ENCODE peak calls at places on chromosomes 5 and 9, in eight cellular contexts. One of them, this sample, is unnamed.

GRCh38 chr5:17816947-17817346 is 182.7 kb downstream of the TAF11L14 start:
- DNase-seq in B cell: no peak
- DNase-seq in RCC 7860: no peak
- DNase-seq in NCI-H2029: no peak
- DNase-seq in OCI-LY7: no peak
- DNase-seq in stimulated activated CD4-positive, alpha-beta T cell treated with anti-CD3 and anti-CD28 coated beads, Interleukin-4, amount 100 ng/mL, for 48 hours: no peak
- DNase-seq in heart left ventricle: no peak
- DNase-seq in CD8-positive, alpha-beta memory T cell: no peak
- DNase-seq in this sample: no peak

GRCh38 chr9:9560382-9561035 is 1052.3 kb downstream of the PTPRD start:
- DNase-seq in OCI-LY7: no peak
- DNase-seq in heart left ventricle: no peak
- DNase-seq in NCI-H2029: no peak
- DNase-seq in RCC 7860: no peak
- DNase-seq in B cell: no peak
- DNase-seq in CD8-positive, alpha-beta memory T cell: no peak
- DNase-seq in stimulated activated CD4-positive, alpha-beta T cell treated with anti-CD3 and anti-CD28 coated beads, Interleukin-4, amount 100 ng/mL, for 48 hours: no peak
- DNase-seq in this sample: no peak

GRCh38 chr5:159089675-159090074 is 10.0 kb downstream of the EBF1 start:
- DNase-seq in OCI-LY7: no peak
- DNase-seq in CD8-positive, alpha-beta memory T cell: no peak
- DNase-seq in NCI-H2029: no peak
- DNase-seq in RCC 7860: no peak
- DNase-seq in B cell: no peak
- DNase-seq in heart left ventricle: no peak
- DNase-seq in stimulated activated CD4-positive, alpha-beta T cell treated with anti-CD3 and anti-CD28 coated beads, Interleukin-4, amount 100 ng/mL, for 48 hours: no peak
- DNase-seq in this sample: no peak

GRCh38 chr5:150506571-150507282 is 1.2 kb upstream of the NDST1 start:
- DNase-seq in CD8-positive, alpha-beta memory T cell: no peak
- DNase-seq in B cell: no peak
- DNase-seq in heart left ventricle: no peak
- DNase-seq in NCI-H2029: no peak
- DNase-seq in OCI-LY7: no peak
- DNase-seq in stimulated activated CD4-positive, alpha-beta T cell treated with anti-CD3 and anti-CD28 coated beads, Interleukin-4, amount 100 ng/mL, for 48 hours: no peak
- DNase-seq in RCC 7860: no peak
- DNase-seq in this sample: no peak

GRCh38 chr5:93579561-93580386 is 1.2 kb downstream of the NR2F1-AS1 start:
- DNase-seq in heart left ventricle: no peak
- DNase-seq in NCI-H2029: peak; percentile 14
- DNase-seq in CD8-positive, alpha-beta memory T cell: no peak
- DNase-seq in stimulated activated CD4-positive, alpha-beta T cell treated with anti-CD3 and anti-CD28 coated beads, Interleukin-4, amount 100 ng/mL, for 48 hours: no peak
- DNase-seq in RCC 7860: no peak
- DNase-seq in B cell: no peak
- DNase-seq in OCI-LY7: no peak
- DNase-seq in this sample: no peak

GRCh38 chr5:107553063-107553676 is 117.6 kb downstream of the EFNA5 start:
- DNase-seq in stimulated activated CD4-positive, alpha-beta T cell treated with anti-CD3 and anti-CD28 coated beads, Interleukin-4, amount 100 ng/mL, for 48 hours: no peak
- DNase-seq in CD8-positive, alpha-beta memory T cell: no peak
- DNase-seq in NCI-H2029: no peak
- DNase-seq in RCC 7860: no peak
- DNase-seq in OCI-LY7: no peak
- DNase-seq in B cell: no peak
- DNase-seq in heart left ventricle: no peak
- DNase-seq in this sample: no peak

GRCh38 chr9:86601697-86602096 is 247.5 kb upstream of the TUT7 start:
- DNase-seq in RCC 7860: no peak
- DNase-seq in B cell: no peak
- DNase-seq in OCI-LY7: no peak
- DNase-seq in CD8-positive, alpha-beta memory T cell: no peak
- DNase-seq in heart left ventricle: no peak
- DNase-seq in NCI-H2029: no peak
- DNase-seq in stimulated activated CD4-positive, alpha-beta T cell treated with anti-CD3 and anti-CD28 coated beads, Interleukin-4, amount 100 ng/mL, for 48 hours: no peak
- DNase-seq in this sample: no peak

GRCh38 chr9:124835026-124835501 is 18.2 kb upstream of the WDR38 start:
- DNase-seq in B cell: no peak
- DNase-seq in CD8-positive, alpha-beta memory T cell: no peak
- DNase-seq in heart left ventricle: peak; percentile 91
- DNase-seq in stimulated activated CD4-positive, alpha-beta T cell treated with anti-CD3 and anti-CD28 coated beads, Interleukin-4, amount 100 ng/mL, for 48 hours: no peak
- DNase-seq in OCI-LY7: no peak
- DNase-seq in NCI-H2029: peak; percentile 57
- DNase-seq in RCC 7860: peak; percentile 69
- DNase-seq in this sample: no peak

GRCh38 chr9:1319436-1319835 is 269.3 kb downstream of the DMRT2 start:
- DNase-seq in NCI-H2029: no peak
- DNase-seq in RCC 7860: no peak
- DNase-seq in OCI-LY7: no peak
- DNase-seq in stimulated activated CD4-positive, alpha-beta T cell treated with anti-CD3 and anti-CD28 coated beads, Interleukin-4, amount 100 ng/mL, for 48 hours: no peak
- DNase-seq in B cell: no peak
- DNase-seq in heart left ventricle: no peak
- DNase-seq in CD8-positive, alpha-beta memory T cell: no peak
- DNase-seq in this sample: no peak

GRCh38 chr5:93267736-93268135 is 313.3 kb downstream of the NR2F1-AS1 start:
- DNase-seq in OCI-LY7: no peak
- DNase-seq in B cell: no peak
- DNase-seq in CD8-positive, alpha-beta memory T cell: no peak
- DNase-seq in heart left ventricle: no peak
- DNase-seq in NCI-H2029: no peak
- DNase-seq in RCC 7860: no peak
- DNase-seq in stimulated activated CD4-positive, alpha-beta T cell treated with anti-CD3 and anti-CD28 coated beads, Interleukin-4, amount 100 ng/mL, for 48 hours: no peak
- DNase-seq in this sample: no peak

GRCh38 chr5:399296-400281 is 43.4 kb upstream of the EXOC3 start:
- DNase-seq in B cell: peak; percentile 87
- DNase-seq in OCI-LY7: no peak
- DNase-seq in CD8-positive, alpha-beta memory T cell: no peak
- DNase-seq in NCI-H2029: peak; percentile 81
- DNase-seq in heart left ventricle: peak; percentile 77
- DNase-seq in RCC 7860: no peak
- DNase-seq in stimulated activated CD4-positive, alpha-beta T cell treated with anti-CD3 and anti-CD28 coated beads, Interleukin-4, amount 100 ng/mL, for 48 hours: peak; percentile 47
- DNase-seq in this sample: peak; percentile 80

GRCh38 chr5:173629628-173630027 is 13.2 kb upstream of the BOD1 start:
- DNase-seq in heart left ventricle: no peak
- DNase-seq in RCC 7860: no peak
- DNase-seq in NCI-H2029: no peak
- DNase-seq in OCI-LY7: peak; percentile 60
- DNase-seq in stimulated activated CD4-positive, alpha-beta T cell treated with anti-CD3 and anti-CD28 coated beads, Interleukin-4, amount 100 ng/mL, for 48 hours: no peak
- DNase-seq in CD8-positive, alpha-beta memory T cell: no peak
- DNase-seq in B cell: no peak
- DNase-seq in this sample: peak; percentile 39

GRCh38 chr5:13480834-13481233 is 463.7 kb downstream of the DNAH5 start:
- DNase-seq in CD8-positive, alpha-beta memory T cell: no peak
- DNase-seq in NCI-H2029: no peak
- DNase-seq in heart left ventricle: no peak
- DNase-seq in B cell: no peak
- DNase-seq in RCC 7860: no peak
- DNase-seq in stimulated activated CD4-positive, alpha-beta T cell treated with anti-CD3 and anti-CD28 coated beads, Interleukin-4, amount 100 ng/mL, for 48 hours: no peak
- DNase-seq in OCI-LY7: no peak
- DNase-seq in this sample: no peak

GRCh38 chr9:135839516-135839915 is 67.8 kb downstream of the CAMSAP1 start:
- DNase-seq in OCI-LY7: no peak
- DNase-seq in CD8-positive, alpha-beta memory T cell: no peak
- DNase-seq in B cell: no peak
- DNase-seq in NCI-H2029: no peak
- DNase-seq in stimulated activated CD4-positive, alpha-beta T cell treated with anti-CD3 and anti-CD28 coated beads, Interleukin-4, amount 100 ng/mL, for 48 hours: no peak
- DNase-seq in RCC 7860: no peak
- DNase-seq in heart left ventricle: no peak
- DNase-seq in this sample: no peak

GRCh38 chr9:75891277-75892167 is 1.0 kb downstream of the PCSK5 start:
- DNase-seq in RCC 7860: peak; percentile 23
- DNase-seq in heart left ventricle: peak; percentile 19
- DNase-seq in NCI-H2029: no peak
- DNase-seq in stimulated activated CD4-positive, alpha-beta T cell treated with anti-CD3 and anti-CD28 coated beads, Interleukin-4, amount 100 ng/mL, for 48 hours: no peak
- DNase-seq in OCI-LY7: no peak
- DNase-seq in CD8-positive, alpha-beta memory T cell: peak; percentile 1
- DNase-seq in B cell: no peak
- DNase-seq in this sample: no peak

GRCh38 chr5:151670074-151670686 is 16.5 kb downstream of the SPARC start:
- DNase-seq in B cell: no peak
- DNase-seq in OCI-LY7: no peak
- DNase-seq in stimulated activated CD4-positive, alpha-beta T cell treated with anti-CD3 and anti-CD28 coated beads, Interleukin-4, amount 100 ng/mL, for 48 hours: no peak
- DNase-seq in heart left ventricle: no peak
- DNase-seq in NCI-H2029: no peak
- DNase-seq in CD8-positive, alpha-beta memory T cell: no peak
- DNase-seq in RCC 7860: no peak
- DNase-seq in this sample: no peak

GRCh38 chr9:135886147-135886981 is 21.0 kb downstream of the CAMSAP1 start:
- DNase-seq in B cell: no peak
- DNase-seq in NCI-H2029: no peak
- DNase-seq in OCI-LY7: no peak
- DNase-seq in CD8-positive, alpha-beta memory T cell: no peak
- DNase-seq in RCC 7860: no peak
- DNase-seq in stimulated activated CD4-positive, alpha-beta T cell treated with anti-CD3 and anti-CD28 coated beads, Interleukin-4, amount 100 ng/mL, for 48 hours: no peak
- DNase-seq in heart left ventricle: no peak
- DNase-seq in this sample: no peak

GRCh38 chr9:133703571-133704399 is 34.4 kb downstream of the SARDH start:
- DNase-seq in RCC 7860: no peak
- DNase-seq in NCI-H2029: no peak
- DNase-seq in CD8-positive, alpha-beta memory T cell: no peak
- DNase-seq in OCI-LY7: peak; percentile 93
- DNase-seq in heart left ventricle: peak; percentile 5
- DNase-seq in stimulated activated CD4-positive, alpha-beta T cell treated with anti-CD3 and anti-CD28 coated beads, Interleukin-4, amount 100 ng/mL, for 48 hours: no peak
- DNase-seq in B cell: no peak
- DNase-seq in this sample: no peak

GRCh38 chr5:176151286-176151685 is 86.9 kb upstream of the SIMC1 start:
- DNase-seq in B cell: no peak
- DNase-seq in CD8-positive, alpha-beta memory T cell: no peak
- DNase-seq in stimulated activated CD4-positive, alpha-beta T cell treated with anti-CD3 and anti-CD28 coated beads, Interleukin-4, amount 100 ng/mL, for 48 hours: no peak
- DNase-seq in OCI-LY7: no peak
- DNase-seq in RCC 7860: peak; percentile 59
- DNase-seq in heart left ventricle: no peak
- DNase-seq in NCI-H2029: no peak
- DNase-seq in this sample: no peak

GRCh38 chr5:139635606-139636206 is 12.4 kb upstream of the CXXC5 start:
- DNase-seq in B cell: peak; percentile 67
- DNase-seq in heart left ventricle: peak; percentile 92
- DNase-seq in CD8-positive, alpha-beta memory T cell: no peak
- DNase-seq in stimulated activated CD4-positive, alpha-beta T cell treated with anti-CD3 and anti-CD28 coated beads, Interleukin-4, amount 100 ng/mL, for 48 hours: no peak
- DNase-seq in RCC 7860: peak; percentile 93
- DNase-seq in NCI-H2029: peak; percentile 92
- DNase-seq in OCI-LY7: peak; percentile 81
- DNase-seq in this sample: no peak

GRCh38 chr5:67238191-67238590 is 41.6 kb upstream of the CD180 start:
- DNase-seq in B cell: no peak
- DNase-seq in heart left ventricle: no peak
- DNase-seq in NCI-H2029: no peak
- DNase-seq in OCI-LY7: no peak
- DNase-seq in RCC 7860: no peak
- DNase-seq in CD8-positive, alpha-beta memory T cell: no peak
- DNase-seq in stimulated activated CD4-positive, alpha-beta T cell treated with anti-CD3 and anti-CD28 coated beads, Interleukin-4, amount 100 ng/mL, for 48 hours: no peak
- DNase-seq in this sample: no peak

GRCh38 chr5:151724360-151724759 is 34.1 kb downstream of the ATOX1 start:
- DNase-seq in stimulated activated CD4-positive, alpha-beta T cell treated with anti-CD3 and anti-CD28 coated beads, Interleukin-4, amount 100 ng/mL, for 48 hours: no peak
- DNase-seq in OCI-LY7: no peak
- DNase-seq in B cell: no peak
- DNase-seq in heart left ventricle: no peak
- DNase-seq in CD8-positive, alpha-beta memory T cell: no peak
- DNase-seq in NCI-H2029: no peak
- DNase-seq in RCC 7860: no peak
- DNase-seq in this sample: no peak

GRCh38 chr5:100517301-100517974 is 17.7 kb upstream of the FAM174A start:
- DNase-seq in RCC 7860: no peak
- DNase-seq in CD8-positive, alpha-beta memory T cell: no peak
- DNase-seq in OCI-LY7: peak; percentile 6
- DNase-seq in B cell: no peak
- DNase-seq in NCI-H2029: peak; percentile 99
- DNase-seq in heart left ventricle: no peak
- DNase-seq in stimulated activated CD4-positive, alpha-beta T cell treated with anti-CD3 and anti-CD28 coated beads, Interleukin-4, amount 100 ng/mL, for 48 hours: no peak
- DNase-seq in this sample: no peak

GRCh38 chr5:32512916-32513315 is 68.4 kb upstream of the ZFR start:
- DNase-seq in stimulated activated CD4-positive, alpha-beta T cell treated with anti-CD3 and anti-CD28 coated beads, Interleukin-4, amount 100 ng/mL, for 48 hours: no peak
- DNase-seq in NCI-H2029: no peak
- DNase-seq in RCC 7860: no peak
- DNase-seq in CD8-positive, alpha-beta memory T cell: no peak
- DNase-seq in OCI-LY7: no peak
- DNase-seq in B cell: no peak
- DNase-seq in heart left ventricle: no peak
- DNase-seq in this sample: no peak

GRCh38 chr9:113675475-113675941 is 200.6 kb upstream of the ZNF618 start:
- DNase-seq in B cell: no peak
- DNase-seq in stimulated activated CD4-positive, alpha-beta T cell treated with anti-CD3 and anti-CD28 coated beads, Interleukin-4, amount 100 ng/mL, for 48 hours: no peak
- DNase-seq in OCI-LY7: no peak
- DNase-seq in CD8-positive, alpha-beta memory T cell: no peak
- DNase-seq in NCI-H2029: no peak
- DNase-seq in RCC 7860: peak; percentile 97
- DNase-seq in heart left ventricle: peak; percentile 71
- DNase-seq in this sample: no peak

GRCh38 chr5:55993013-55993412 is 1.8 kb downstream of the IL6ST start:
- DNase-seq in heart left ventricle: no peak
- DNase-seq in stimulated activated CD4-positive, alpha-beta T cell treated with anti-CD3 and anti-CD28 coated beads, Interleukin-4, amount 100 ng/mL, for 48 hours: no peak
- DNase-seq in NCI-H2029: no peak
- DNase-seq in CD8-positive, alpha-beta memory T cell: no peak
- DNase-seq in OCI-LY7: no peak
- DNase-seq in B cell: no peak
- DNase-seq in RCC 7860: peak; percentile 4
- DNase-seq in this sample: no peak

GRCh38 chr5:816176-816575 is 31.6 kb upstream of the ZDHHC11B start:
- DNase-seq in B cell: no peak
- DNase-seq in NCI-H2029: no peak
- DNase-seq in RCC 7860: no peak
- DNase-seq in OCI-LY7: no peak
- DNase-seq in stimulated activated CD4-positive, alpha-beta T cell treated with anti-CD3 and anti-CD28 coated beads, Interleukin-4, amount 100 ng/mL, for 48 hours: no peak
- DNase-seq in CD8-positive, alpha-beta memory T cell: no peak
- DNase-seq in heart left ventricle: no peak
- DNase-seq in this sample: no peak

This sample was measured in GM12892.